ENCODE peak calls at places on chromosome 20, in six cellular contexts. R, Y, L, O, U and W are unnamed samples.

GRCh38 chr20:48761023-48761785 is 66.6 kb downstream of the PREX1 start:
- DNase-seq in R (peak; percentile 39), Y (no peak), L (no peak), O (peak; percentile 60), U (no peak), W (no peak)

GRCh38 chr20:58876437-58876836 is 23.9 kb downstream of the GNAS start:
- DNase-seq in R (no peak), Y (no peak), L (no peak), O (no peak), U (no peak), W (no peak)

GRCh38 chr20:59182401-59183044 is 18.9 kb downstream of the ZNF831 start:
- DNase-seq in R (no peak), Y (no peak), L (no peak), O (no peak), U (no peak), W (no peak)

GRCh38 chr20:10992776-10993175 is 319.0 kb upstream of the JAG1 start:
- DNase-seq in R (no peak), Y (no peak), L (no peak), O (no peak), U (no peak), W (no peak)

GRCh38 chr20:12927489-12927888 is 81.3 kb upstream of the SPTLC3 start:
- DNase-seq in R (no peak), Y (no peak), L (no peak), O (no peak), U (peak; percentile 80), W (no peak)

GRCh38 chr20:35398660-35399144 is 13.1 kb downstream of the UQCC1 start:
- DNase-seq in R (no peak), Y (no peak), L (no peak), O (no peak), U (no peak), W (no peak)

GRCh38 chr20:3940905-3941304 is 51.7 kb downstream of the PANK2 start:
- DNase-seq in R (no peak), Y (no peak), L (no peak), O (no peak), U (no peak), W (no peak)

GRCh38 chr20:24050119-24050518 is 61.5 kb upstream of the GGTLC1 start:
- DNase-seq in R (no peak), Y (no peak), L (no peak), O (no peak), U (no peak), W (no peak)

GRCh38 chr20:38724603-38725457 is 544 bp downstream of the SLC32A1 start:
- DNase-seq in R (no peak), Y (peak; percentile 92), L (no peak), O (no peak), U (no peak), W (no peak)

GRCh38 chr20:23399568-23400241 is 21.6 kb downstream of the NAPB start:
- DNase-seq in R (no peak), Y (no peak), L (no peak), O (no peak), U (peak; percentile 15), W (no peak)

GRCh38 chr20:58361549-58361948 is 27.5 kb upstream of the VAPB start:
- DNase-seq in R (no peak), Y (peak; percentile 30), L (no peak), O (no peak), U (peak; percentile 29), W (no peak)

GRCh38 chr20:12086359-12086758 is 168.7 kb downstream of the BTBD3 start:
- DNase-seq in R (no peak), Y (no peak), L (no peak), O (no peak), U (peak; percentile 24), W (no peak)

GRCh38 chr20:17161661-17162410 is 65.0 kb upstream of the PCSK2 start:
- DNase-seq in R (no peak), Y (no peak), L (no peak), O (no peak), U (no peak), W (no peak)

GRCh38 chr20:40650707-40651106 is 38.3 kb downstream of the MAFB start:
- DNase-seq in R (no peak), Y (no peak), L (no peak), O (no peak), U (no peak), W (no peak)

GRCh38 chr20:58081842-58082241 is 146.6 kb downstream of the ANKRD60 start:
- DNase-seq in R (no peak), Y (no peak), L (no peak), O (no peak), U (peak; percentile 93), W (no peak)

GRCh38 chr20:2693286-2693995 is 861 bp downstream of the EBF4 start:
- DNase-seq in R (peak; percentile 44), Y (peak; percentile 63), L (peak; percentile 49), O (peak; percentile 41), U (no peak), W (peak; percentile 65)

GRCh38 chr20:52490715-52491430 is 299.3 kb upstream of the ZFP64 start:
- DNase-seq in R (no peak), Y (no peak), L (no peak), O (no peak), U (peak; percentile 14), W (no peak)

GRCh38 chr20:13990465-13990864 is at the start of gene SEL1L2:
- DNase-seq in R (no peak), Y (peak; percentile 94), L (no peak), O (no peak), U (no peak), W (no peak)

GRCh38 chr20:25177890-25178321 is 17.6 kb upstream of the ENTPD6 start:
- DNase-seq in R (no peak), Y (no peak), L (no peak), O (no peak), U (peak; percentile 90), W (no peak)

GRCh38 chr20:60295214-60295613 is 337.0 kb downstream of the CDH26 start:
- DNase-seq in R (no peak), Y (no peak), L (no peak), O (no peak), U (no peak), W (no peak)

GRCh38 chr20:57944988-57945387 is 235.2 kb upstream of the PMEPA1 start:
- DNase-seq in R (no peak), Y (no peak), L (no peak), O (no peak), U (no peak), W (no peak)

GRCh38 chr20:34316191-34316814 is 13.1 kb upstream of the AHCY start:
- DNase-seq in R (no peak), Y (no peak), L (no peak), O (no peak), U (peak; percentile 78), W (no peak)

GRCh38 chr20:8542115-8542486 is 410.0 kb downstream of the PLCB1 start:
- DNase-seq in R (no peak), Y (no peak), L (no peak), O (no peak), U (no peak), W (no peak)

GRCh38 chr20:34713194-34713943 is 9.2 kb downstream of the TP53INP2 start:
- DNase-seq in R (no peak), Y (no peak), L (no peak), O (no peak), U (peak; percentile 99), W (no peak)

GRCh38 chr20:37823276-37823980 is 79.5 kb upstream of the VSTM2L start:
- DNase-seq in R (no peak), Y (peak; percentile 33), L (no peak), O (no peak), U (no peak), W (no peak)

GRCh38 chr20:40754372-40754943 is 65.4 kb upstream of the MAFB start:
- DNase-seq in R (peak; percentile 61), Y (no peak), L (peak; percentile 62), O (no peak), U (no peak), W (no peak)

GRCh38 chr20:7841967-7842301 is 98.3 kb downstream of the HAO1 start:
- DNase-seq in R (peak; percentile 30), Y (no peak), L (peak; percentile 21), O (no peak), U (peak; percentile 96), W (no peak)

GRCh38 chr20:32205502-32206382 is 1.8 kb downstream of the PLAGL2 start:
- DNase-seq in R (no peak), Y (no peak), L (no peak), O (no peak), U (no peak), W (no peak)

GRCh38 chr20:24503352-24503931 is 34.0 kb downstream of the SYNDIG1 start:
- DNase-seq in R (peak; percentile 51), Y (no peak), L (peak; percentile 29), O (no peak), U (no peak), W (no peak)

GRCh38 chr20:32626859-32627636 is 41.9 kb upstream of the NOL4L start:
- DNase-seq in R (no peak), Y (no peak), L (no peak), O (no peak), U (no peak), W (no peak)

GRCh38 chr20:53872561-53873248 is 197.7 kb downstream of the BCAS1 start:
- DNase-seq in R (no peak), Y (no peak), L (no peak), O (peak; percentile 33), U (no peak), W (no peak)

GRCh38 chr20:43583982-43584432 is 6.7 kb upstream of the IFT52 start:
- DNase-seq in R (peak; percentile 46), Y (no peak), L (peak; percentile 64), O (no peak), U (peak; percentile 37), W (no peak)

GRCh38 chr20:34475979-34476736 is 40.1 kb upstream of the DYNLRB1 start:
- DNase-seq in R (peak; percentile 50), Y (peak; percentile 60), L (peak; percentile 61), O (no peak), U (peak; percentile 52), W (no peak)

DNA sequence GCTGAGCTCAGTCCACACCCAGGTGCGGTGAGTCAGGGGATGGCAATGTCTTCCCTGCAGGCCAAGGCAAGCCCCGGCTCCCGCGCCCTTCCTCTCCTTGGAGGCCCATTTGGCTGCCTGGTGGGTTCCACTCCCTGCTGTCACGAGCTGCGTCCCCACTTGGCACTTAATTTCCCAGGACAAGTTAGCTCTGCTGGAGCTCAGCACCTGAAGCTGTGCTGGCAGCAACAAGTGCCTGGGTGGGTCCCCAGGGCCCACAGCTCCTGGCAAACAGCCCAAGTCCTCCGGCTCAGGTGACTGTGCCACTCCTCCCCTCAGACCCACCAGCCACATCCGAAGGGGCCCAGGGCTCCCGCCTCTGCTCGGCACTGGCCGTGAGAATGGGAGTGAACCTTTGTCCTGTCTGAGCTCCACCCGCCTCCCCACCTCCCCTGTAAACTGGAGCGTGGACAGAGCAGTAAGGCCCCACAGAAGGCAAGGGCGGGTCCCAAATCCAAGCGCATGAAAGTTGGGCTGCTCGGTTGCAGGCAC is 16.9 kb downstream of the LAMA5 start:
- DNase-seq in R (no peak), Y (no peak), L (peak; percentile 8), O (no peak), U (peak; percentile 96), W (no peak)
- H3K4me1 ChIP-seq in R (peaks cover 37% of the 10 kb centered on the region), Y (peaks cover 8% of the 10 kb centered on the region), L (peaks cover 30% of the 10 kb centered on the region), O (no peaks in the 10 kb centered on the region), U (peaks cover 45% of the 10 kb centered on the region), W (peaks cover 55% of the 10 kb centered on the region)

GRCh38 chr20:49786671-49787370 is 25.8 kb upstream of the SLC9A8 start:
- DNase-seq in R (no peak), Y (peak; percentile 68), L (no peak), O (no peak), U (peak; percentile 63), W (no peak)
- H3K27ac ChIP-seq in R (no peak overlapping the region), Y (no peak overlapping the region), L (no peak overlapping the region), O (no peak overlapping the region), U (no peak overlapping the region), W (no peak overlapping the region)

GRCh38 chr20:45372646-45373352 is 5.3 kb downstream of the TP53TG5 start:
- DNase-seq in R (no peak), Y (peak; percentile 72), L (peak; percentile 52), O (no peak), U (no peak), W (no peak)
- H3K4me1 ChIP-seq in R (peaks cover 17% of the 10 kb centered on the region), Y (peaks cover 7% of the 10 kb centered on the region), L (peaks cover 14% of the 10 kb centered on the region), O (peaks cover 23% of the 10 kb centered on the region), U (no peaks in the 10 kb centered on the region), W (peaks cover 17% of the 10 kb centered on the region)

GRCh38 chr20:47465335-47466090 is 36.2 kb upstream of the NCOA3 start:
- DNase-seq in R (no peak), Y (no peak), L (no peak), O (no peak), U (no peak), W (no peak)
- H3K27ac ChIP-seq in R (peak overlapping the region; percentile 81), Y (no peak overlapping the region), L (peak overlapping the region; percentile 8), O (no peak overlapping the region), U (peak overlapping the region; percentile 78), W (peak overlapping the region; percentile 75)